ENCODE peak calls at places on chromosomes 5 and 9, in seven cellular contexts. H, K, O, I, M, Z and J are unnamed samples. For H3K27me3, the result is how much of the 10 kb centered on the place peaks cover.

GRCh38 chr9:119795395-119795794 is 426.2 kb upstream of the BRINP1 start:
- DNase-seq in H (no peak), K (no peak), O (no peak), I (no peak), M (no peak), Z (no peak), J (no peak)

GRCh38 chr9:97980479-97980803 is 2.7 kb upstream of the ANP32B start:
- DNase-seq in H (peak), K (no peak), O (peak), I (no peak), M (no peak), Z (no peak), J (no peak)

GRCh38 chr9:127873223-127873691 is 4.2 kb downstream of the AK1 start:
- DNase-seq in H (no peak), K (no peak), O (no peak), I (no peak), M (no peak), Z (peak), J (no peak)

GRCh38 chr5:5483880-5484595 is 61.6 kb downstream of the ICE1 start:
- DNase-seq in H (no peak), K (peak), O (no peak), I (no peak), M (no peak), Z (peak), J (no peak)

GRCh38 chr5:121681200-121681855 is 170.4 kb upstream of the FTMT start:
- DNase-seq in H (no peak), K (no peak), O (no peak), I (no peak), M (no peak), Z (peak), J (no peak)

GRCh38 chr9:132776891-132777290 is 101.2 kb downstream of the AK8 start:
- DNase-seq in H (no peak), K (no peak), O (no peak), I (no peak), M (no peak), Z (no peak), J (no peak)

GRCh38 chr5:32538031-32538547 is 47.3 kb upstream of the SUB1 start:
- DNase-seq in H (no peak), K (no peak), O (peak), I (no peak), M (no peak), Z (no peak), J (no peak)

GRCh38 chr5:134151723-134152122 is 25.0 kb downstream of the SKP1 start:
- DNase-seq in H (no peak), K (peak), O (no peak), I (no peak), M (no peak), Z (no peak), J (no peak)

GRCh38 chr9:88084816-88085215 is 53.5 kb downstream of the SPATA31C2 start:
- DNase-seq in H (no peak), K (no peak), O (no peak), I (no peak), M (no peak), Z (peak), J (no peak)

GRCh38 chr5:51383494-51384081 is 340 bp downstream of the ISL1 start:
- DNase-seq in H (no peak), K (no peak), O (no peak), I (no peak), M (no peak), Z (no peak), J (no peak)

GRCh38 chr9:124781967-124782660 is 5.2 kb downstream of the OLFML2A start:
- DNase-seq in H (no peak), K (no peak), O (no peak), I (no peak), M (peak), Z (no peak), J (no peak)

GRCh38 chr5:82799346-82800077 is 277.7 kb downstream of the TMEM167A start:
- DNase-seq in H (no peak), K (no peak), O (no peak), I (no peak), M (no peak), Z (no peak), J (no peak)

GRCh38 chr9:98117984-98118639 is 910 bp downstream of the TRIM14 start:
- DNase-seq in H (no peak), K (no peak), O (no peak), I (peak), M (peak), Z (peak), J (peak)

GRCh38 chr5:17482784-17483183 is 15.2 kb upstream of the TAF11L2 start:
- DNase-seq in H (no peak), K (no peak), O (no peak), I (no peak), M (no peak), Z (no peak), J (no peak)
- H3K27ac ChIP-seq in H (no peak), K (no peak), O (no peak), I (no peak), M (no peak), Z (no peak), J (no peak)

GRCh38 chr9:114932502-114932901 is 2.1 kb upstream of the TNFSF8 start:
- DNase-seq in H (no peak), K (no peak), O (no peak), I (no peak), M (no peak), Z (no peak), J (no peak)

GRCh38 chr9:114928092-114928491 is 2.3 kb downstream of the TNFSF8 start:
- DNase-seq in H (no peak), K (no peak), O (no peak), I (no peak), M (no peak), Z (no peak), J (no peak)

GRCh38 chr9:114929166-114929565 is 1.2 kb downstream of the TNFSF8 start:
- DNase-seq in H (no peak), K (no peak), O (no peak), I (no peak), M (no peak), Z (no peak), J (no peak)

GRCh38 chr9:114930063-114930812 is at the start of gene TNFSF8:
- DNase-seq in H (no peak), K (no peak), O (peak), I (peak), M (no peak), Z (no peak), J (peak)

DNA sequence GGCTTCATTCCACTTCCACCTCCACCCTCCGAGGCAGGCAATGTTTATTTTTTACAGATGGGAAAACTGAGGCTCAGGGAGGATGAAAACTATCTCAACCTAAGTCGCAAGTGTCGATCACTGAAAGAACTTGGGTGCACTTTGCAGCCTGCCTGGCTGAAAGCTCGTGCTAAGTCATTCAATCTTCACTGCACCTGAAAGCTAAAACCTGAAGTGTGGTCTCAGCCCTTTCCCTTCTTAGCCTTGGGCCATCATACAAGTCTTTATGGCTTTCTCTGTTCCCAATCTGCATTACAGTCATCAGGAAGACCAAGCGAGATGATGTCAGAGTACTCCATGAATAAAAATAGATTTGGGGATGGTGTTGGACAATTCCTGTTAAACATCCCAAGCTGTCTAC is 1.0 kb upstream of the TNFSF8 start:
- DNase-seq in H (no peak), K (no peak), O (no peak), I (no peak), M (no peak), Z (no peak), J (no peak)
- H3K27me3 ChIP-seq in H (under half), K (under half), O (under half), I (under half), M (under half), Z (under half), J (under half)

GRCh38 chr5:119257613-119258012 is 98.2 kb upstream of the TNFAIP8 start:
- DNase-seq in H (no peak), K (no peak), O (no peak), I (no peak), M (no peak), Z (no peak), J (no peak)

GRCh38 chr5:119250946-119251901 is 104.6 kb upstream of the TNFAIP8 start:
- DNase-seq in H (no peak), K (peak), O (no peak), I (no peak), M (no peak), Z (peak), J (no peak)

DNA sequence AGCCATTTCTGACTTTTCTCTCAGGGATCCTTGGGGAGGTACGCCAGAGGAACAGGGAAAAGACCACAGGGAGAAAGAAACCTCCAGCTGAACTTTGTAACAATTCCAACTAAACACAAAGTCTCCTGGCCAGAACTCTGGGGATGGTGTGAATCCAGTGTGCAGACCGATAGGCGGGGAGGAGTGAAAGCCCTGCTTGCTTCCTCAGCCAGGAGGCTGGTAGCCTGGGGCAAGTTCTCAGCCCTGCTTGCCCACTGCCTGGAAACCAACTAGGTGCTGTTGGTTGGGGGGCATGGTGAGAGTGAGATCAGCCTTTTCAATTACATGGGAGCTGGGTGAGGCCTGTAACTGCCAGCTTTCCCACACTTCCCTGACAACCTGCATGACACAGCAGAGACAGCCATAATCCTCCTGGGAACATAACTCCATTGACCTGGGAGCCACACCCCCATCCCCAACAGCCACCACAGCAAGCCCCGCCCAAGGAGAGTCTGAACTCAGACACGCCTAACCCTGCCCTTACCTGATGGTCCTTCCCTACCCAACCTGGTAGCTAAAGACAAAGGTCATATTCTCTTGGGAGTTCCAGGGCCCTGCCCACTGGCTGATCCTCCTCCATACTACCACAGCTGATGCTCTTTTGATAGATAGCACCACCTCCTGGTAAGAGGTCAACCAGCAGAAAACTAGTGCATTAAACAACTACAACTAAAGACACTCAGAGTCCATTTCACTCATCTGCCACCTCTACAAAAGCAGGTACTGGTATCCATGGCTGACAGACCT is 100.1 kb upstream of the TNFAIP8 start:
- DNase-seq in H (no peak), K (no peak), O (no peak), I (no peak), M (no peak), Z (no peak), J (no peak)
- TF ChIP-seq CTCF in H (no peak), K (no peak), O (no peak), I (no peak), M (no peak), Z (no peak), J (no peak)

DNA sequence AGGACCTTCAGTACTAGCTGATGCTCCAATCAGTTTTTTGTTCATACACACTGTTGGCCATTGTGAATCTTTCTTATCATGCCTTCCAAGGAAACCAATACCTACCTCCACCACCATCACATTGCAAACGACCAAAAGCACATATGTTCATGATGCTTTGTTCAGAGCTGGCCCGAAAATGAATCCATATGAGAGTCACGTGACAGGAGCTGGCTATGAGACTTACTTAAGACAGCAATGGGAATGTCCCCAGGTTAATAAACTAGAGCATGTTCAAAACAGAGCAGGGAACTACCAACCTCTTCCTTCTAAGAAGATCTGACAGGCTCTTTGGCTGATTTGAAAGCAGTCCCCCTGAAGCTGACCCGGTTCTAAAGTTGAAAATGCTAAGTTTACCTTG is 93.5 kb downstream of the FGF1 start:
- DNase-seq in H (no peak), K (no peak), O (no peak), I (no peak), M (no peak), Z (no peak), J (no peak)
- H3K27ac ChIP-seq in H (no peak), K (no peak), O (no peak), I (no peak), M (no peak), Z (no peak), J (no peak)

GRCh38 chr9:14316574-14317304 is 2.8 kb upstream of the NFIB start:
- DNase-seq in H (no peak), K (no peak), O (peak), I (no peak), M (no peak), Z (no peak), J (no peak)

GRCh38 chr9:14315754-14316573 is 2.0 kb upstream of the NFIB start:
- DNase-seq in H (peak), K (no peak), O (peak), I (no peak), M (peak), Z (peak), J (no peak)

GRCh38 chr9:14313951-14314423 is at the start of gene NFIB:
- DNase-seq in H (peak), K (no peak), O (peak), I (no peak), M (peak), Z (peak), J (no peak)

GRCh38 chr9:14314424-14314928 is 535 bp upstream of the NFIB start:
- DNase-seq in H (peak), K (peak), O (peak), I (no peak), M (peak), Z (peak), J (no peak)

GRCh38 chr9:14314929-14315753 is 1.2 kb upstream of the NFIB start:
- DNase-seq in H (peak), K (peak), O (peak), I (no peak), M (peak), Z (peak), J (no peak)
- H3K27me3 ChIP-seq in H (under half), K (under half), O (under half), I (under half), M (under half), Z (under half), J (half or more)

GRCh38 chr9:18138676-18139075 is 335.3 kb upstream of the ADAMTSL1 start:
- DNase-seq in H (no peak), K (no peak), O (no peak), I (no peak), M (no peak), Z (no peak), J (no peak)

GRCh38 chr9:18141681-18142080 is 332.3 kb upstream of the ADAMTSL1 start:
- DNase-seq in H (no peak), K (no peak), O (no peak), I (no peak), M (no peak), Z (no peak), J (no peak)

GRCh38 chr9:18142964-18143363 is 331.0 kb upstream of the ADAMTSL1 start:
- DNase-seq in H (no peak), K (no peak), O (no peak), I (no peak), M (no peak), Z (no peak), J (no peak)

DNA sequence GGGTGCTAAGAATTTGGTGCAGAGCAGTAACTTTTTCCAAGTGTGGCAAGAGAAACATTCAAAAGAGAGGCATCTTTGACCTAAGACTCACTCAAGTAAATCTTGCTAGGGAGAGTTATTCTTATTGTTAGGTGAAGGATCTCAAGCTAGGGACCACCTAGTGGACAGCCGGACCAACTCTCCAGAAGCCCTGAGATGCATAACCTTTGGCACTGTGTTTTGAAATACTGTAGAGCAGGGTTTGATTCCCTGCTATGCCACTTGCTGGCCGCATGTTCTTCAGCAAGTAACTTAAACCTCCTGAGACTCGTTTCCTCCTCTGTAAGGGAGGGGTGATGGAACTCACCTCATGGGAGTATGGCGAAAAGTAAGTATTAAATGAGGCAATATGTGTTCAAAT is 336.1 kb upstream of the ADAMTSL1 start:
- DNase-seq in H (no peak), K (no peak), O (no peak), I (no peak), M (no peak), Z (no peak), J (no peak)
- TF ChIP-seq CTCF in H (no peak), K (no peak), O (no peak), I (no peak), M (no peak), Z (no peak), J (no peak)

DNA sequence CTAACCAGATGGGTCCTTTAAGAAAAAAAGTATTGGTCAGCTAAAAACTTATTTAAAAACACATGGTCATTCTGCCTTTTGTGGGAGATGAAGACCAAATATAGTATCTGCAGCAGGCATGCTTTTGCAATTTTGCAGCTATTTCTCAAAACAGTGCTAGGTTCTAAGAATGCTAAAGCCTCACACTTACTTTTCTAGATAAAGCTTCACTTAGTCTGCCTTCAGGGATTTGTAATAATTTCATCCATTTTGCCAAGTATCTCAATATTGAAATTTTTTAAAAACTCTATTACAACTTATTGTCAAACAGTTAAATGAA is 97.4 kb upstream of the SMC5 start:
- DNase-seq in H (no peak), K (no peak), O (no peak), I (no peak), M (no peak), Z (no peak), J (no peak)
- H3K27ac ChIP-seq in H (peak), K (no peak), O (peak), I (no peak), M (no peak), Z (no peak), J (no peak)